ENCODE peak calls at places on chromosomes 4 and X, in nine cellular contexts. One of them, this sample, is unnamed.

GRCh38 chrX:2703991-2704369 is 12.9 kb downstream of the CD99 start:
- DNase-seq in stomach: no peak
- DNase-seq in GM12892: no peak
- DNase-seq in ovary: no peak
- DNase-seq in sigmoid colon: no peak
- DNase-seq in body of pancreas: no peak
- DNase-seq in lower leg skin: no peak
- DNase-seq in heart left ventricle: peak; percentile 49
- DNase-seq in A549: no peak
- DNase-seq in this sample: no peak

GRCh38 chr4:154491341-154491679 is 289 bp downstream of the DCHS2 start:
- DNase-seq in lower leg skin: no peak
- DNase-seq in A549: peak; percentile 12
- DNase-seq in sigmoid colon: peak; percentile 72
- DNase-seq in stomach: no peak
- DNase-seq in GM12892: peak; percentile 19
- DNase-seq in ovary: no peak
- DNase-seq in body of pancreas: no peak
- DNase-seq in heart left ventricle: no peak
- DNase-seq in this sample: no peak

GRCh38 chrX:32483534-32484136 is 727.7 kb downstream of the DMD start:
- DNase-seq in stomach: no peak
- DNase-seq in lower leg skin: no peak
- DNase-seq in ovary: no peak
- DNase-seq in body of pancreas: no peak
- DNase-seq in heart left ventricle: no peak
- DNase-seq in sigmoid colon: no peak
- DNase-seq in GM12892: no peak
- DNase-seq in A549: no peak
- DNase-seq in this sample: no peak

GRCh38 chr4:183554878-183555585 is 50.2 kb downstream of the ING2 start:
- DNase-seq in body of pancreas: no peak
- DNase-seq in sigmoid colon: no peak
- DNase-seq in heart left ventricle: no peak
- DNase-seq in lower leg skin: no peak
- DNase-seq in stomach: no peak
- DNase-seq in GM12892: no peak
- DNase-seq in A549: no peak
- DNase-seq in ovary: no peak
- DNase-seq in this sample: no peak

GRCh38 chr4:148453833-148454232 is 11.6 kb upstream of the NR3C2 start:
- DNase-seq in heart left ventricle: no peak
- DNase-seq in lower leg skin: no peak
- DNase-seq in body of pancreas: no peak
- DNase-seq in A549: no peak
- DNase-seq in sigmoid colon: no peak
- DNase-seq in stomach: no peak
- DNase-seq in ovary: no peak
- DNase-seq in GM12892: no peak
- DNase-seq in this sample: no peak

GRCh38 chr4:101211146-101211553 is 136.2 kb downstream of the PPP3CA start:
- DNase-seq in GM12892: no peak
- DNase-seq in body of pancreas: no peak
- DNase-seq in lower leg skin: no peak
- DNase-seq in stomach: no peak
- DNase-seq in sigmoid colon: no peak
- DNase-seq in heart left ventricle: no peak
- DNase-seq in A549: peak; percentile 89
- DNase-seq in ovary: no peak
- DNase-seq in this sample: no peak

GRCh38 chr4:168993724-168994510 is 16.1 kb downstream of the CBR4 start:
- DNase-seq in ovary: no peak
- DNase-seq in lower leg skin: no peak
- DNase-seq in heart left ventricle: no peak
- DNase-seq in body of pancreas: no peak
- DNase-seq in GM12892: no peak
- DNase-seq in sigmoid colon: no peak
- DNase-seq in A549: no peak
- DNase-seq in stomach: no peak
- DNase-seq in this sample: no peak

GRCh38 chrX:105307762-105308161 is 87.3 kb upstream of the TEX13A start:
- DNase-seq in GM12892: no peak
- DNase-seq in A549: no peak
- DNase-seq in stomach: no peak
- DNase-seq in ovary: no peak
- DNase-seq in lower leg skin: no peak
- DNase-seq in body of pancreas: no peak
- DNase-seq in heart left ventricle: no peak
- DNase-seq in sigmoid colon: no peak
- DNase-seq in this sample: no peak

GRCh38 chrX:66676990-66677389 is 38.1 kb upstream of the EDA2R start:
- DNase-seq in heart left ventricle: no peak
- DNase-seq in A549: no peak
- DNase-seq in lower leg skin: no peak
- DNase-seq in sigmoid colon: no peak
- DNase-seq in stomach: no peak
- DNase-seq in body of pancreas: no peak
- DNase-seq in GM12892: no peak
- DNase-seq in ovary: no peak
- DNase-seq in this sample: no peak

GRCh38 chrX:43836435-43837184 is 45.6 kb downstream of the MAOB start:
- DNase-seq in A549: peak; percentile 24
- DNase-seq in ovary: no peak
- DNase-seq in body of pancreas: no peak
- DNase-seq in sigmoid colon: no peak
- DNase-seq in lower leg skin: no peak
- DNase-seq in heart left ventricle: no peak
- DNase-seq in GM12892: no peak
- DNase-seq in stomach: no peak
- DNase-seq in this sample: no peak

GRCh38 chr4:1269209-1269608 is 20.3 kb upstream of the CTBP1 start:
- DNase-seq in GM12892: no peak
- DNase-seq in heart left ventricle: no peak
- DNase-seq in A549: no peak
- DNase-seq in lower leg skin: no peak
- DNase-seq in body of pancreas: no peak
- DNase-seq in stomach: no peak
- DNase-seq in ovary: no peak
- DNase-seq in sigmoid colon: no peak
- DNase-seq in this sample: no peak

GRCh38 chr4:183602444-183603102 is 56.4 kb downstream of the RWDD4 start:
- DNase-seq in stomach: no peak
- DNase-seq in lower leg skin: no peak
- DNase-seq in body of pancreas: no peak
- DNase-seq in heart left ventricle: no peak
- DNase-seq in sigmoid colon: no peak
- DNase-seq in ovary: no peak
- DNase-seq in GM12892: no peak
- DNase-seq in A549: peak; percentile 14
- DNase-seq in this sample: no peak

GRCh38 chr4:161937596-161937995 is 226.2 kb downstream of the FSTL5 start:
- DNase-seq in stomach: no peak
- DNase-seq in sigmoid colon: no peak
- DNase-seq in GM12892: no peak
- DNase-seq in ovary: no peak
- DNase-seq in body of pancreas: no peak
- DNase-seq in A549: no peak
- DNase-seq in heart left ventricle: no peak
- DNase-seq in lower leg skin: no peak
- DNase-seq in this sample: no peak

GRCh38 chr4:32884198-32884597 is 2164.0 kb downstream of the PCDH7 start:
- DNase-seq in heart left ventricle: no peak
- DNase-seq in ovary: no peak
- DNase-seq in stomach: no peak
- DNase-seq in A549: no peak
- DNase-seq in GM12892: no peak
- DNase-seq in sigmoid colon: no peak
- DNase-seq in body of pancreas: no peak
- DNase-seq in lower leg skin: no peak
- DNase-seq in this sample: no peak

GRCh38 chr4:116866116-116866515 is 219.3 kb downstream of the TRAM1L1 start:
- DNase-seq in stomach: no peak
- DNase-seq in lower leg skin: no peak
- DNase-seq in ovary: no peak
- DNase-seq in GM12892: no peak
- DNase-seq in A549: no peak
- DNase-seq in body of pancreas: no peak
- DNase-seq in sigmoid colon: no peak
- DNase-seq in heart left ventricle: no peak
- DNase-seq in this sample: no peak

DNA sequence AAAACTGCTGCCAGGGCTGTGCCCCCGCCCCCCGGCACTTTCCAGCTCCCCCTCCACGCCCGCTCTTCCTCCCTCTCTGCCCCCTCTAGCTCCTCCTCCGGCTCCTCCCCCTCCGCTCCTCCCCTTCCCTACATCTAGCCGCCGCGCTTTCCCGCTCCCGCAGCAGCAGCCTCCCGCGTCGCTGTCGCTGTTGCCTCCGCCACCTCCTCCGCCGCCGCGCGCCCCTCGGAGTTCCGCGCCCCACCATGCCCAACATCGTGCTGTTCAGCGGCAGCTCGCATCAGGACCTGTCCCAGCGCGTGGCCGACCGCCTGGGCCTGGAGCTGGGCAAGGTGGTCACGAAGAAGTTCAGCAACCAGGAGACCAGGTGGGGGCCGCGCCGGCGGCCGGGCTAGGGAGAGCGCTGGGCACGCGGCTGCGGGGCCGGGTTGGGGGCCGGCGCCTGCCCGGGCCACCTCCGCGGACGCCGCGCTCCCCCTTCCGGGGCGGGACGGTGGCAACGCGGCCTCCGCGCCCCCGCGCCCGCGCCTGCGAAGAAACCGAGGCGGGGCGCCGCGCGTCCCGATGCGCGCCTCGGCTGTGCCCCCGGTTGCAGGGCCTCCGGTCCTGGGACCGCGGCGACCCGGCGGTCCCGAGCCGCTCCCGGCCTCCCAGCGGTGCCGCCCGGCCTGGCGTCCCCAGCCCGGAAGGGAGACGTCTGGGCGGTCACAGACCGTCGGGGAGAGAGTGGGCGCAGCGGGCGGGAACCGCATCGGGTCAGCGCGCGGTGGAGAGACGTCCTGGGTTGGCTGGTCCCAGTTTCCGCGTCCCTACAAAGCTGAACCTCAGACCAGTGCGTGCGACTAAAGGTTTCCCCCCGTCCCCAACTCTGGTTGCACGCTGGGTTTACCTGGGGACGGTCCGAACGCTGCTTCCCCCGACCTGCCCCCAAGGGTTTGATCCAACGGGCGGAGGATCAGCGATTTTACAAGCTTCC is at the start of gene PRPS2:
- DNase-seq in stomach: peak; percentile 69
- DNase-seq in A549: peak; percentile 64
- DNase-seq in sigmoid colon: peak; percentile 83
- DNase-seq in GM12892: peak; percentile 70
- DNase-seq in lower leg skin: peak; percentile 93
- DNase-seq in ovary: peak; percentile 82
- DNase-seq in heart left ventricle: peak; percentile 59
- DNase-seq in body of pancreas: peak; percentile 67
- DNase-seq in this sample: peak; percentile 37
- TF ChIP-seq POLR2A in stomach: no peak
- TF ChIP-seq POLR2A in A549: peak; percentile 76
- TF ChIP-seq POLR2A in sigmoid colon: no peak
- TF ChIP-seq POLR2A in GM12892: peak; percentile 64
- TF ChIP-seq POLR2A in lower leg skin: no peak
- TF ChIP-seq POLR2A in ovary: peak; percentile 54
- TF ChIP-seq POLR2A in heart left ventricle: no peak
- TF ChIP-seq POLR2A in body of pancreas: peak; percentile 80
- TF ChIP-seq POLR2A in this sample: peak; percentile 86

GRCh38 chr4:15005474-15006115 is 3.3 kb downstream of the CPEB2 start:
- DNase-seq in sigmoid colon: no peak
- DNase-seq in body of pancreas: no peak
- DNase-seq in GM12892: no peak
- DNase-seq in stomach: no peak
- DNase-seq in heart left ventricle: no peak
- DNase-seq in A549: no peak
- DNase-seq in lower leg skin: no peak
- DNase-seq in ovary: no peak
- DNase-seq in this sample: no peak

GRCh38 chr4:15003441-15003890 is 1.2 kb downstream of the CPEB2 start:
- DNase-seq in heart left ventricle: peak; percentile 55
- DNase-seq in stomach: peak; percentile 63
- DNase-seq in GM12892: peak; percentile 31
- DNase-seq in lower leg skin: peak; percentile 90
- DNase-seq in sigmoid colon: peak; percentile 82
- DNase-seq in ovary: peak; percentile 76
- DNase-seq in A549: no peak
- DNase-seq in body of pancreas: peak; percentile 72
- DNase-seq in this sample: no peak

GRCh38 chr4:15003891-15004700 is 1.8 kb downstream of the CPEB2 start:
- DNase-seq in ovary: peak; percentile 65
- DNase-seq in GM12892: peak; percentile 11
- DNase-seq in sigmoid colon: peak; percentile 72
- DNase-seq in body of pancreas: peak; percentile 47
- DNase-seq in heart left ventricle: peak; percentile 51
- DNase-seq in stomach: peak; percentile 49
- DNase-seq in A549: no peak
- DNase-seq in lower leg skin: peak; percentile 90
- DNase-seq in this sample: no peak

GRCh38 chr4:15006416-15007024 is 4.2 kb downstream of the CPEB2 start:
- DNase-seq in GM12892: no peak
- DNase-seq in sigmoid colon: no peak
- DNase-seq in lower leg skin: no peak
- DNase-seq in heart left ventricle: no peak
- DNase-seq in ovary: no peak
- DNase-seq in A549: no peak
- DNase-seq in stomach: no peak
- DNase-seq in body of pancreas: no peak
- DNase-seq in this sample: no peak

GRCh38 chr4:15004701-15005301 is 2.5 kb downstream of the CPEB2 start:
- DNase-seq in ovary: peak; percentile 82
- DNase-seq in lower leg skin: peak; percentile 96
- DNase-seq in stomach: peak; percentile 93
- DNase-seq in A549: peak; percentile 52
- DNase-seq in heart left ventricle: peak; percentile 89
- DNase-seq in GM12892: peak; percentile 21
- DNase-seq in sigmoid colon: peak; percentile 96
- DNase-seq in body of pancreas: peak; percentile 89
- DNase-seq in this sample: no peak
- TF ChIP-seq POLR2A in ovary: peak; percentile 22
- TF ChIP-seq POLR2A in lower leg skin: no peak
- TF ChIP-seq POLR2A in stomach: no peak
- TF ChIP-seq POLR2A in A549: no peak
- TF ChIP-seq POLR2A in heart left ventricle: no peak
- TF ChIP-seq POLR2A in GM12892: no peak
- TF ChIP-seq POLR2A in sigmoid colon: peak; percentile 72
- TF ChIP-seq POLR2A in body of pancreas: peak; percentile 83
- TF ChIP-seq POLR2A in this sample: no peak

GRCh38 chr4:145433684-145434083 is 48.0 kb upstream of the SMAD1 start:
- DNase-seq in GM12892: no peak
- DNase-seq in sigmoid colon: no peak
- DNase-seq in ovary: no peak
- DNase-seq in body of pancreas: no peak
- DNase-seq in lower leg skin: no peak
- DNase-seq in A549: no peak
- DNase-seq in heart left ventricle: no peak
- DNase-seq in stomach: no peak
- DNase-seq in this sample: no peak
- TF ChIP-seq POLR2A in GM12892: no peak
- TF ChIP-seq POLR2A in sigmoid colon: no peak
- TF ChIP-seq POLR2A in ovary: no peak
- TF ChIP-seq POLR2A in body of pancreas: no peak
- TF ChIP-seq POLR2A in lower leg skin: no peak
- TF ChIP-seq POLR2A in A549: no peak
- TF ChIP-seq POLR2A in heart left ventricle: no peak
- TF ChIP-seq POLR2A in stomach: no peak
- TF ChIP-seq POLR2A in this sample: no peak

GRCh38 chr4:107870916-107871786 is 46.4 kb downstream of the SGMS2 start:
- DNase-seq in ovary: no peak
- DNase-seq in body of pancreas: peak; percentile 12
- DNase-seq in A549: no peak
- DNase-seq in lower leg skin: no peak
- DNase-seq in GM12892: no peak
- DNase-seq in stomach: no peak
- DNase-seq in sigmoid colon: no peak
- DNase-seq in heart left ventricle: no peak
- DNase-seq in this sample: no peak
- TF ChIP-seq POLR2A in ovary: no peak
- TF ChIP-seq POLR2A in body of pancreas: peak; percentile 43
- TF ChIP-seq POLR2A in A549: no peak
- TF ChIP-seq POLR2A in lower leg skin: no peak
- TF ChIP-seq POLR2A in GM12892: no peak
- TF ChIP-seq POLR2A in stomach: no peak
- TF ChIP-seq POLR2A in sigmoid colon: no peak
- TF ChIP-seq POLR2A in heart left ventricle: no peak
- TF ChIP-seq POLR2A in this sample: no peak